ENCODE peak calls at places on chromosomes 12 and 14, in seven cellular contexts. A is ACHN; S is GM04504; N is CD8-positive, alpha-beta T cell; M is Karpas-422; Z is stromal cell of bone marrow; K is endothelial cell of umbilical vein. J is an unnamed sample.

GRCh38 chr12:7136676-7137075 is 6.5 kb downstream of the CLSTN3 start:
- DNase-seq in A (no peak), S (no peak), N (no peak), M (no peak), Z (no peak), K (no peak), J (no peak)

GRCh38 chr14:59356298-59356697 is 108.9 kb downstream of the GPR135 start:
- DNase-seq in A (no peak), S (no peak), N (no peak), M (peak), Z (no peak), K (no peak), J (no peak)

GRCh38 chr12:19694627-19695026 is 255.3 kb downstream of the AEBP2 start:
- DNase-seq in A (no peak), S (no peak), N (no peak), M (no peak), Z (no peak), K (no peak), J (no peak)

GRCh38 chr14:52914295-52914694 is 36.6 kb downstream of the FERMT2 start:
- DNase-seq in A (no peak), S (no peak), N (no peak), M (no peak), Z (no peak), K (no peak), J (no peak)

GRCh38 chr14:43135877-43136411 is 1371.1 kb downstream of the FSCB start:
- DNase-seq in A (no peak), S (no peak), N (no peak), M (no peak), Z (no peak), K (no peak), J (no peak)

GRCh38 chr12:58252914-58253313 is 311.5 kb downstream of the ATP23 start:
- DNase-seq in A (no peak), S (no peak), N (no peak), M (no peak), Z (no peak), K (no peak), J (no peak)

GRCh38 chr12:105279460-105280056 is 43.6 kb upstream of the APPL2 start:
- DNase-seq in A (peak), S (no peak), N (peak), M (peak), Z (peak), K (peak), J (peak)

GRCh38 chr14:80987235-80988032 is 32.0 kb downstream of the TSHR start:
- DNase-seq in A (peak), S (peak), N (peak), M (peak), Z (peak), K (peak), J (peak)

GRCh38 chr14:72104011-72104613 is 171.9 kb downstream of the RGS6 start:
- DNase-seq in A (peak), S (no peak), N (peak), M (peak), Z (no peak), K (no peak), J (peak)

GRCh38 chr12:107875772-107876171 is 101.3 kb downstream of the ASCL4 start:
- DNase-seq in A (no peak), S (no peak), N (no peak), M (no peak), Z (no peak), K (no peak), J (no peak)

GRCh38 chr12:51818567-51819300 is 29.8 kb downstream of the FIGNL2 start:
- DNase-seq in A (peak), S (peak), N (no peak), M (no peak), Z (peak), K (no peak), J (no peak)

GRCh38 chr12:109696485-109697269 is 16.9 kb upstream of the FAM222A start:
- DNase-seq in A (peak), S (no peak), N (no peak), M (no peak), Z (no peak), K (no peak), J (no peak)

GRCh38 chr14:93160353-93160801 is 24.3 kb downstream of the MOAP1 start:
- DNase-seq in A (peak), S (no peak), N (no peak), M (peak), Z (peak), K (no peak), J (peak)

GRCh38 chr14:88993946-88994345 is 169.5 kb downstream of the TTC8 start:
- DNase-seq in A (no peak), S (no peak), N (no peak), M (no peak), Z (no peak), K (no peak), J (no peak)

GRCh38 chr14:52950410-52950897 is 396 bp downstream of the FERMT2 start:
- DNase-seq in A (peak), S (no peak), N (no peak), M (no peak), Z (peak), K (peak), J (peak)

GRCh38 chr14:84250863-84251262 is 1279.1 kb upstream of the FLRT2 start:
- DNase-seq in A (no peak), S (no peak), N (no peak), M (no peak), Z (no peak), K (peak), J (no peak)

GRCh38 chr12:132207083-132207775 is 63.0 kb downstream of the NOC4L start:
- DNase-seq in A (no peak), S (no peak), N (no peak), M (no peak), Z (no peak), K (no peak), J (no peak)

GRCh38 chr14:55201219-55202096 is 10.1 kb upstream of the DLGAP5 start:
- DNase-seq in A (no peak), S (no peak), N (no peak), M (no peak), Z (no peak), K (no peak), J (no peak)

GRCh38 chr14:101587403-101587998 is 26.2 kb downstream of the DIO3 start:
- DNase-seq in A (no peak), S (no peak), N (no peak), M (no peak), Z (no peak), K (no peak), J (no peak)

GRCh38 chr14:92880351-92880750 is 42.6 kb upstream of the CHGA start:
- DNase-seq in A (no peak), S (no peak), N (no peak), M (no peak), Z (no peak), K (no peak), J (peak)

GRCh38 chr12:20434993-20435392 is 66.7 kb downstream of the PDE3A start:
- DNase-seq in A (no peak), S (no peak), N (no peak), M (no peak), Z (no peak), K (peak), J (no peak)

GRCh38 chr14:75049136-75049535 is 2.1 kb downstream of the MLH3 start:
- DNase-seq in A (no peak), S (no peak), N (no peak), M (no peak), Z (peak), K (no peak), J (no peak)

GRCh38 chr14:37903561-37904191 is 304.0 kb upstream of the SSTR1 start:
- DNase-seq in A (peak), S (peak), N (no peak), M (peak), Z (peak), K (peak), J (peak)

GRCh38 chr14:102922490-102923200 is at the start of gene AMN:
- DNase-seq in A (peak), S (no peak), N (no peak), M (no peak), Z (no peak), K (no peak), J (no peak)

GRCh38 chr14:78251308-78251707 is 81.1 kb downstream of the NRXN3 start:
- DNase-seq in A (no peak), S (no peak), N (no peak), M (no peak), Z (no peak), K (no peak), J (no peak)

GRCh38 chr12:80269953-80270552 is 170.7 kb downstream of the OTOGL start:
- DNase-seq in A (peak), S (no peak), N (no peak), M (peak), Z (peak), K (peak), J (peak)

GRCh38 chr12:103546959-103547358 is 40.1 kb upstream of the STAB2 start:
- DNase-seq in A (no peak), S (no peak), N (no peak), M (no peak), Z (no peak), K (no peak), J (no peak)

J was measured in SK-MEL-5.